ENCODE peak calls at places on chromosomes 4 and X, in six cellular contexts. Y is K562, T is suprapubic skin, J is lower lobe of right lung, C is fibroblast of lung, A is left ventricle myocardium inferior. N is an unnamed sample. For H3K4me1, the result is how much of the 10 kb centered on the place peaks cover.

GRCh38 chr4:73018595-73018994 is 50.9 kb downstream of the COX18 start:
- DNase-seq in Y (no peak), T (no peak), J (no peak), C (no peak), A (no peak), N (no peak)

GRCh38 chr4:116501954-116502353 is 583.4 kb downstream of the TRAM1L1 start:
- DNase-seq in Y (no peak), T (no peak), J (no peak), C (no peak), A (no peak), N (no peak)

GRCh38 chr4:52968696-52969095 is 106.6 kb downstream of the RASL11B start:
- DNase-seq in Y (no peak), T (no peak), J (no peak), C (no peak), A (no peak), N (no peak)

GRCh38 chr4:155914782-155915181 is 11.3 kb downstream of the TDO2 start:
- DNase-seq in Y (no peak), T (no peak), J (no peak), C (no peak), A (no peak), N (no peak)

GRCh38 chr4:184933311-184933710 is 85.0 kb upstream of the HELT start:
- DNase-seq in Y (no peak), T (no peak), J (no peak), C (no peak), A (no peak), N (no peak)

GRCh38 chr4:42234817-42235216 is 82.4 kb upstream of the BEND4 start:
- DNase-seq in Y (no peak), T (no peak), J (no peak), C (no peak), A (no peak), N (no peak)

GRCh38 chr4:15396157-15396800 is 31.6 kb upstream of the C1QTNF7 start:
- DNase-seq in Y (peak), T (no peak), J (peak), C (peak), A (no peak), N (no peak)

GRCh38 chr4:118968813-118969212 is 80.2 kb downstream of the SYNPO2 start:
- DNase-seq in Y (no peak), T (no peak), J (no peak), C (peak), A (no peak), N (no peak)

GRCh38 chr4:159374749-159375535 is 272.1 kb downstream of the RAPGEF2 start:
- DNase-seq in Y (no peak), T (no peak), J (no peak), C (peak), A (no peak), N (no peak)

GRCh38 chrX:20330545-20330944 is 63.8 kb upstream of the RPS6KA3 start:
- DNase-seq in Y (no peak), T (no peak), J (no peak), C (no peak), A (no peak), N (no peak)

GRCh38 chr4:751676-752075 is 46.0 kb downstream of the PCGF3 start:
- DNase-seq in Y (no peak), T (no peak), J (peak), C (no peak), A (no peak), N (no peak)

GRCh38 chr4:22672944-22673343 is 19.8 kb upstream of the GBA3 start:
- DNase-seq in Y (no peak), T (no peak), J (no peak), C (no peak), A (no peak), N (no peak)

GRCh38 chrX:79524642-79525041 is 157.5 kb upstream of the ITM2A start:
- DNase-seq in Y (no peak), T (no peak), J (no peak), C (no peak), A (no peak), N (no peak)

GRCh38 chrX:65516756-65517155 is 17.8 kb downstream of the LAS1L start:
- DNase-seq in Y (no peak), T (no peak), J (no peak), C (no peak), A (no peak), N (no peak)

GRCh38 chrX:39852496-39852895 is 245.3 kb downstream of the BCOR start:
- DNase-seq in Y (no peak), T (no peak), J (no peak), C (no peak), A (no peak), N (no peak)

GRCh38 chr4:147786531-147786930 is 54.6 kb downstream of the ARHGAP10 start:
- DNase-seq in Y (no peak), T (no peak), J (no peak), C (no peak), A (no peak), N (no peak)
- H3K4me1 ChIP-seq in Y (under half), T (half or more), J (under half), C (under half), A (half or more), N (under half)

DNA sequence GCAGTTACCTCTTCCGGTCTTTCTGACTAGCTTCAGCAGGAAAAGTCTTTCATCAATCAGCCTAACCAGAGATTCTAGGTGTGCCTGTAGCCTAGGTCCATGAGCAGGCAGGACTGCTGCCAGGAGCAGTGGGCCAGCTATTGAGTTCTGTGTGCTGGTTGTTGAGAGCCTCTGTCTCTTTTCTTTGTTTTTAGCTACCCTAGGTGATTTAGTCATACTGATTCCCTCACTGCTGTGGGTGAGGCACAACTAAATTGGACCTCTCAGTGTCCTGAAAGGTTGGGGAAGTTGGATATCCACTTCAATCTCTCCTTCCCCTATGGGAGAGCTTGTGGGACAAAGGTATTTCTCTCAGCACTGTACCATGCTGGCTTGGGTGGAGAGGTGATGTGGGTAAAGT is 354.9 kb downstream of the GPAT3 start:
- DNase-seq in Y (no peak), T (no peak), J (no peak), C (no peak), A (no peak), N (no peak)
- H3K27ac ChIP-seq in Y (no peak), T (no peak), J (no peak), C (no peak), A (no peak), N (no peak)

GRCh38 chr4:109199585-109199984 is 102.9 kb downstream of the COL25A1 start:
- DNase-seq in Y (no peak), T (no peak), J (no peak), C (no peak), A (no peak), N (no peak)
- TF ChIP-seq CTCF in Y (no peak), T (no peak), J (no peak), C (no peak), A (no peak), N (no peak)

DNA sequence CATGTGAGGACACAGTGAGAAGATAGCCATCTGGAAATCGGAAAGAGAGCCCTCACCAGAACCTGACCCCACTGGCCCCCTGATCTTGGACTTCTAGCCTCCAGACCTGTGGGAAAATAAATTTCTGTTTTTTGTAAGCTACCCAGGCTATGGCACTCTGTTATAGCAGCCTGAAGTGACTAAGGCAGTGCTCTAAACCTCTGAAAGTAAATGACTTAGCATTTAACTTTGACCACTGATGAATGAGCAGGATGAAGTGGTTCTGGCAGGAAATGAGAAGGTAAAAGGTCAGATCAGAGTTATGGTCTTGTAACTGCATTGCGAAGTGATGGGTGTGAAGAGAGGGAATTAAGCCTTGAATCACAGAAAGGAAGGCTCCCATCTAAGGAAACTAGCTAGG is 17.0 kb downstream of the GPAT3 start:
- DNase-seq in Y (peak), T (no peak), J (no peak), C (peak), A (no peak), N (no peak)
- H3K4me1 ChIP-seq in Y (under half), T (under half), J (under half), C (under half), A (half or more), N (under half)

GRCh38 chrX:110244951-110245480 is 72.9 kb downstream of the AMMECR1 start:
- DNase-seq in Y (no peak), T (no peak), J (no peak), C (peak), A (no peak), N (no peak)
- H3K27ac ChIP-seq in Y (no peak), T (no peak), J (no peak), C (no peak), A (no peak), N (no peak)

GRCh38 chrX:151488677-151489076 is 74.8 kb upstream of the PASD1 start:
- DNase-seq in Y (peak), T (no peak), J (no peak), C (no peak), A (no peak), N (no peak)
- TF ChIP-seq CTCF in Y (peak), T (peak), J (no peak), C (no peak), A (peak), N (no peak)

N was measured in breast epithelium.